ENCODE peak calls at places on chromosomes 4 and X, in seven cellular contexts. D is Peyer's patch; U is IMR-90; Q is CD4-positive, alpha-beta T cell; H is left ventricle myocardium inferior; W is fibroblast of lung; Z is suprapubic skin. S is an unnamed sample.

GRCh38 chr4:10582059-10582686 is 102.4 kb downstream of the CLNK start:
- DNase-seq in U (peak), Q (no peak), W (peak), Z (no peak), D (no peak), H (no peak), S (peak)

GRCh38 chrX:150155396-150156048 is 207.6 kb upstream of the MAMLD1 start:
- DNase-seq in U (peak), H (peak), Q (no peak), D (peak), Z (no peak), W (peak), S (no peak)

GRCh38 chrX:9379697-9380551 is 84.9 kb upstream of the TBL1X start:
- DNase-seq in W (peak), U (peak), Z (no peak), Q (no peak), D (no peak), H (no peak), S (no peak)

GRCh38 chr4:100816646-100817045 is 298.8 kb upstream of the EMCN start:
- DNase-seq in Q (no peak), W (no peak), H (no peak), U (no peak), D (no peak), Z (no peak), S (no peak)

GRCh38 chr4:22574880-22575279 is 59.0 kb upstream of the ADGRA3 start:
- DNase-seq in Z (no peak), W (no peak), D (no peak), Q (no peak), U (no peak), H (no peak), S (no peak)

GRCh38 chr4:133151681-133152329 is 2.7 kb downstream of the PCDH10 start:
- DNase-seq in W (peak), D (no peak), U (no peak), H (no peak), Q (no peak), Z (peak), S (no peak)

GRCh38 chr4:54063737-54064316 is 578 bp downstream of the CHIC2 start:
- DNase-seq in W (peak), H (peak), Z (peak), Q (peak), D (peak), U (no peak), S (no peak)

GRCh38 chr4:43233321-43233720 is 340.8 kb downstream of the GRXCR1 start:
- DNase-seq in Z (no peak), Q (no peak), U (no peak), W (no peak), H (no peak), D (no peak), S (no peak)

GRCh38 chrX:54180403-54180802 is 2.7 kb downstream of the FAM120C start:
- DNase-seq in Q (no peak), D (no peak), H (no peak), W (peak), U (peak), Z (no peak), S (no peak)

GRCh38 chr4:31085736-31086135 is 365.6 kb downstream of the PCDH7 start:
- DNase-seq in D (no peak), H (no peak), Q (no peak), W (no peak), U (no peak), Z (no peak), S (no peak)

GRCh38 chr4:26248647-26249046 is 72.2 kb upstream of the RBPJ start:
- DNase-seq in D (no peak), W (peak), Z (no peak), H (no peak), U (peak), Q (no peak), S (no peak)

GRCh38 chr4:76305971-76306881 is at the start of gene STBD1:
- DNase-seq in U (peak), Q (peak), W (peak), Z (peak), D (peak), H (peak), S (peak)

GRCh38 chr4:169311643-169312365 is 41.0 kb upstream of the SH3RF1 start:
- DNase-seq in Z (no peak), W (peak), U (peak), D (no peak), H (no peak), Q (no peak), S (no peak)

GRCh38 chr4:76504613-76505465 is 69.8 kb downstream of the SHROOM3 start:
- DNase-seq in W (peak), Z (no peak), U (peak), Q (no peak), D (no peak), H (no peak), S (no peak)

GRCh38 chr4:147760695-147761094 is 28.8 kb downstream of the ARHGAP10 start:
- DNase-seq in Q (no peak), D (no peak), Z (no peak), W (no peak), U (no peak), H (peak), S (no peak)

GRCh38 chr4:128854433-128854832 is 44.9 kb downstream of the JADE1 start:
- DNase-seq in W (peak), U (peak), Q (no peak), H (no peak), Z (no peak), D (no peak), S (no peak)

GRCh38 chrX:30060718-30061117 is 154.6 kb upstream of the MAGEB2 start:
- DNase-seq in U (peak), Z (no peak), Q (no peak), D (no peak), H (no peak), W (peak), S (peak)

GRCh38 chr4:89001647-89002518 is 55.1 kb downstream of the FAM13A start:
- DNase-seq in H (no peak), D (no peak), Q (no peak), Z (no peak), U (no peak), W (no peak), S (no peak)

GRCh38 chrX:56000169-56000568 is 232.0 kb upstream of the KLF8 start:
- DNase-seq in Q (no peak), H (no peak), W (no peak), U (no peak), Z (no peak), D (no peak), S (no peak)

GRCh38 chr4:123597586-123597985 is 201.0 kb downstream of the SPRY1 start:
- DNase-seq in U (peak), Z (no peak), W (peak), D (no peak), Q (no peak), H (no peak), S (no peak)

GRCh38 chrX:149010026-149010898 is 494.8 kb downstream of the IDS start:
- DNase-seq in W (no peak), Z (no peak), H (no peak), D (no peak), Q (no peak), U (no peak), S (no peak)

GRCh38 chr4:76752911-76753494 is 144.9 kb downstream of the SOWAHB start:
- DNase-seq in H (no peak), W (peak), Z (no peak), U (peak), Q (no peak), D (no peak), S (no peak)

GRCh38 chrX:96563663-96564062 is 121.0 kb upstream of the DIAPH2 start:
- DNase-seq in H (no peak), U (peak), W (no peak), D (no peak), Z (no peak), Q (no peak), S (no peak)

GRCh38 chr4:104901438-104901837 is 245.2 kb upstream of the TET2 start:
- DNase-seq in D (no peak), Z (no peak), W (peak), Q (no peak), H (no peak), U (no peak), S (no peak)

GRCh38 chr4:51943221-51943620 is 76.9 kb downstream of the LRRC66 start:
- DNase-seq in U (peak), Q (no peak), H (no peak), D (no peak), W (peak), Z (no peak), S (no peak)

GRCh38 chr4:84497220-84497834 is 1.8 kb downstream of the NKX6-1 start:
- DNase-seq in Z (no peak), H (no peak), W (peak), Q (no peak), U (peak), D (no peak), S (no peak)

GRCh38 chr4:84497835-84498202 is 1.3 kb downstream of the NKX6-1 start:
- DNase-seq in Q (no peak), D (no peak), H (no peak), Z (no peak), W (no peak), U (no peak), S (no peak)

GRCh38 chr4:84494518-84494917 is 4.6 kb downstream of the NKX6-1 start:
- DNase-seq in W (no peak), U (no peak), Z (no peak), Q (no peak), D (no peak), H (no peak), S (no peak)

GRCh38 chr4:84496356-84497219 is 2.5 kb downstream of the NKX6-1 start:
- DNase-seq in Q (no peak), D (no peak), H (no peak), W (no peak), Z (no peak), U (no peak), S (no peak)

DNA sequence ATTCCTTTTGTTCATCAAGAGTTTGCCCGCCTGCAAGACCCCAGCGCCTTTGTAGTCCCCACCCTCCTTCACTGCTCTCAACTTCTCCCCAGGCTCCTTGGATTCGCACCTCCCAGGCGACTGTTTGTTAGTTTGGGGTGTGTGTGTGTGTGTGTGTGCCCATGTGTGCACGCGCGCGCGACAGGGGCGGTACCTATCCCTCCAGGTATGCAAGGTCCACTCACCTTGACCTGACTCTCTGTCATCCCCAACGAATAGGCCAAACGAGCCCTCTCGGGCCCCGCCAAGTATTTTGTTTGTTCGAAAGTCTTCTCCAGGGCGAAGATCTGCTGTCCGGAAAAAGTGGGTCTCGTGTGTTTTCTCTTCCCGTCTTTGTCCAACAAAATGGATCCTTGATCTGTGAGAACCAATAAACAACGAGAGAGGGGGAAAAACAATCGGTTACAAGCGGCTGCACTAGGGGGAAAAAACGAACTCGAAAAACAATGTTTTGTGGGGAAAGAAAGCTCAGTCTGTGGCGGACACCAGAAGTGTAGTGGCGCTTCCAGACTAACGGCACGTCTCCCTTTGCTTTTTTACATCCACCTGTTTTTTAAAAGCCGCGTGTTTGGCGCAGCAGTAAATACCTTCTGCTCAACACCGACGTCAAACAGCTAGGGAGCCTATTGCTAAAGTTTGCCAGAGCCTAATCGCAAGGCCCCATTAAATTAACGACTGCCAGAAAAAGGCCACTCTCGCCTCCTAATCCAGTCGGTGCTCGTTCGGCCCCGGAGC is 3.5 kb downstream of the NKX6-1 start:
- DNase-seq in Z (no peak), Q (no peak), U (no peak), W (no peak), D (no peak), H (no peak), S (no peak)
- H3K27ac ChIP-seq in Z (no peak), Q (no peak), U (no peak), W (no peak), D (no peak), H (no peak), S (no peak)

GRCh38 chr4:143393195-143393594 is 56.5 kb downstream of the GAB1 start:
- DNase-seq in U (no peak), D (no peak), H (no peak), Z (no peak), Q (no peak), W (no peak), S (no peak)
- H3K27ac ChIP-seq in U (no peak), D (no peak), H (peak), Z (no peak), Q (no peak), W (no peak), S (no peak)

GRCh38 chr4:184408021-184408710 is 66.2 kb downstream of the IRF2 start:
- DNase-seq in H (no peak), U (peak), Z (no peak), W (peak), Q (no peak), D (no peak), S (no peak)
- H3K27ac ChIP-seq in H (peak), U (peak), Z (peak), W (no peak), Q (no peak), D (no peak), S (peak)

DNA sequence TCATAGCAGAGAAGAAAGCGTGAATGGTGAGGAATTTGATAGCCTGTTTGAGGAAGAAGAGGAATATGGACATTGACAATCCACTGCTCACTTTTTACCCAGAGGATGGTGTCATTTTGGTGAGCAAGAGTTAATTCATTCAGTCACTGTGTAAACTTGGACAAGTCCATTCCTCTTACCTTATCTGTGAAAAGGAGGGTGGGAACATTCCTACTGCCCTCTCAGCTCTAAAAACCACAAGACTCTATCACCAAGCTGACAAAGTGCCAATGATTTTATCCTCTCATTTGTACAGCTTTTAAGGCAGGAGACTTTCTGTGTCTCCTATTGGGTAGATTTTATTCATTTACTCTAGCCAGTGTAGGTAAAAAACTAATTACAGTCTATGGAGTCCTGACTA is 103.8 kb downstream of the LUZP4 start:
- DNase-seq in W (peak), Q (no peak), H (no peak), D (no peak), Z (no peak), U (peak), S (no peak)
- H3K27ac ChIP-seq in W (no peak), Q (no peak), H (no peak), D (no peak), Z (no peak), U (no peak), S (no peak)

GRCh38 chrX:102658551-102658950 is 7.3 kb downstream of the GPRASP1 start:
- DNase-seq in D (no peak), U (no peak), Z (no peak), Q (no peak), W (no peak), H (no peak), S (no peak)

GRCh38 chrX:102654696-102655095 is 3.4 kb downstream of the GPRASP1 start:
- DNase-seq in Z (no peak), U (no peak), D (no peak), W (no peak), Q (no peak), H (peak), S (no peak)

GRCh38 chrX:102659790-102660757 is 8.8 kb downstream of the GPRASP1 start:
- DNase-seq in H (peak), D (peak), U (peak), Z (peak), W (peak), Q (peak), S (peak)
- H3K27ac ChIP-seq in H (peak), D (peak), U (peak), Z (peak), W (peak), Q (no peak), S (peak)